ENCODE peak calls at places on chromosome 3, in nine cellular contexts. F is left ventricle myocardium inferior, H is uterus, A is pancreas, B is right atrium auricular region, U is OCI-LY7, T is IMR-90, K is heart right ventricle, I is transverse colon. V is an unnamed sample.

GRCh38 chr3:12768579-12769527 is 9.8 kb upstream of the TMEM40 start:
- DNase-seq in F (no peak), H (no peak), A (no peak), B (no peak), U (no peak), T (no peak), K (no peak), I (no peak), V (no peak)

GRCh38 chr3:39097716-39098472 is 9.5 kb downstream of the GORASP1 start:
- DNase-seq in F (no peak), H (no peak), A (no peak), B (no peak), U (no peak), T (no peak), K (no peak), I (no peak), V (no peak)

GRCh38 chr3:27454914-27455313 is 29.3 kb downstream of the SLC4A7 start:
- DNase-seq in F (no peak), H (no peak), A (no peak), B (no peak), U (no peak), T (peak; percentile 6), K (no peak), I (no peak), V (no peak)

GRCh38 chr3:17258823-17259436 is 374.2 kb downstream of the PLCL2 start:
- DNase-seq in F (no peak), H (no peak), A (no peak), B (no peak), U (peak; percentile 64), T (peak; percentile 39), K (no peak), I (no peak), V (no peak)

GRCh38 chr3:22296641-22297040 is 545.6 kb upstream of the ZNF385D start:
- DNase-seq in F (no peak), H (no peak), A (no peak), B (no peak), U (no peak), T (no peak), K (no peak), I (no peak), V (no peak)

GRCh38 chr3:67564008-67564407 is 90.4 kb downstream of the SUCLG2 start:
- DNase-seq in F (no peak), H (no peak), A (no peak), B (no peak), U (no peak), T (peak; percentile 22), K (no peak), I (no peak), V (no peak)

GRCh38 chr3:171054921-171055320 is 28.4 kb upstream of the SLC2A2 start:
- DNase-seq in F (no peak), H (no peak), A (no peak), B (no peak), U (no peak), T (no peak), K (no peak), I (no peak), V (no peak)

GRCh38 chr3:181264491-181264890 is 275.0 kb upstream of the DNAJC19 start:
- DNase-seq in F (no peak), H (no peak), A (no peak), B (no peak), U (no peak), T (no peak), K (no peak), I (no peak), V (no peak)

GRCh38 chr3:120353463-120353862 is 4.3 kb upstream of the LRRC58 start:
- DNase-seq in F (no peak), H (no peak), A (no peak), B (no peak), U (no peak), T (no peak), K (no peak), I (no peak), V (no peak)

GRCh38 chr3:64141476-64141875 is 83.8 kb downstream of the PRICKLE2 start:
- DNase-seq in F (no peak), H (no peak), A (no peak), B (no peak), U (no peak), T (peak; percentile 35), K (no peak), I (no peak), V (no peak)

GRCh38 chr3:124424396-124424795 is 305.9 kb upstream of the UMPS start:
- DNase-seq in F (no peak), H (no peak), A (no peak), B (no peak), U (no peak), T (no peak), K (no peak), I (no peak), V (no peak)

GRCh38 chr3:134460965-134461364 is 24.8 kb downstream of the ANAPC13 start:
- DNase-seq in F (no peak), H (no peak), A (no peak), B (no peak), U (no peak), T (peak; percentile 98), K (no peak), I (no peak), V (no peak)

GRCh38 chr3:184491011-184491576 is 70.5 kb upstream of the EPHB3 start:
- DNase-seq in F (no peak), H (no peak), A (peak; percentile 75), B (no peak), U (no peak), T (no peak), K (no peak), I (no peak), V (no peak)

GRCh38 chr3:14156843-14157561 is 21.4 kb downstream of the XPC start:
- DNase-seq in F (no peak), H (no peak), A (no peak), B (no peak), U (no peak), T (no peak), K (no peak), I (no peak), V (no peak)

GRCh38 chr3:45253316-45253715 is 27.2 kb upstream of the TMEM158 start:
- DNase-seq in F (no peak), H (no peak), A (no peak), B (no peak), U (no peak), T (peak; percentile 83), K (no peak), I (no peak), V (no peak)

GRCh38 chr3:34108976-34109375 is 310.5 kb downstream of the PDCD6IP start:
- DNase-seq in F (no peak), H (no peak), A (no peak), B (no peak), U (peak; percentile 46), T (no peak), K (no peak), I (no peak), V (no peak)

GRCh38 chr3:12479919-12480425 is 4.3 kb upstream of the TSEN2 start:
- DNase-seq in F (peak; percentile 28), H (no peak), A (no peak), B (no peak), U (peak; percentile 64), T (peak; percentile 55), K (peak; percentile 26), I (peak; percentile 86), V (no peak)

GRCh38 chr3:142275856-142276255 is 50.5 kb upstream of the GK5 start:
- DNase-seq in F (no peak), H (no peak), A (no peak), B (no peak), U (no peak), T (peak; percentile 96), K (no peak), I (no peak), V (no peak)

GRCh38 chr3:127751163-127751621 is 71.1 kb downstream of the MGLL start:
- DNase-seq in F (no peak), H (no peak), A (no peak), B (no peak), U (no peak), T (peak; percentile 32), K (no peak), I (no peak), V (no peak)
- H3K4me1 ChIP-seq in F (peaks cover 85% of the 10 kb centered on the region), H (no peaks in the 10 kb centered on the region), A (peaks cover 8% of the 10 kb centered on the region), B (no peaks in the 10 kb centered on the region), U (peaks cover 26% of the 10 kb centered on the region), T (peaks cover 34% of the 10 kb centered on the region), K (peaks cover 21% of the 10 kb centered on the region), I (peaks cover 36% of the 10 kb centered on the region), V (peaks cover 35% of the 10 kb centered on the region)

GRCh38 chr3:52892625-52893311 is 4.6 kb downstream of the STIMATE start:
- DNase-seq in F (no peak), H (no peak), A (no peak), B (no peak), U (no peak), T (no peak), K (no peak), I (no peak), V (no peak)
- TF ChIP-seq CTCF in F (no peak), H (no peak), A (no peak), B (no peak), U (peak; percentile 47), T (no peak), K (peak; percentile 14), I (no peak), V (no peak)

DNA sequence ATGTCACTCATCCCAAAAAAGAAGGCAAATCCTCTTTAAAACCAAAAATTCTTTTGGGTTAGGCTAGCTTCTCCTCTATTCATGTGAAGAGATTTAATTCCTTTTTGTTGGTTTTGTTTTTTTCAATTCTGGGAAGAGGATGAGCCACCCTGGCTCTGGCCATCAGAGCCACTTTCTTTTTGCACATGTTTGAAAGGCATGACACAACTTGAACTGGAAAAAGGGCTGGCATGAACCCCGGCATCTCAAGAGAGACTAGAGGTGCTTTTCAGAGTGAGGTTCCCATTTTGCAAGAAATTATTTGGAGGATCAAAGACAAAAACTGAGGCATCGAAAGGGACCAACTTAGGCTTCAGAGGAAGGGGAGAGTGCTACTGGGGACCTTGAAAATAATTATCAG is 73.6 kb downstream of the WWTR1 start:
- DNase-seq in F (no peak), H (no peak), A (no peak), B (no peak), U (no peak), T (no peak), K (no peak), I (no peak), V (no peak)
- H3K4me1 ChIP-seq in F (peaks cover 90% of the 10 kb centered on the region), H (no peaks in the 10 kb centered on the region), A (peaks cover 6% of the 10 kb centered on the region), B (no peaks in the 10 kb centered on the region), U (no peaks in the 10 kb centered on the region), T (peaks cover 22% of the 10 kb centered on the region), K (peaks cover 15% of the 10 kb centered on the region), I (peaks cover 22% of the 10 kb centered on the region), V (peaks cover 58% of the 10 kb centered on the region)

GRCh38 chr3:177862962-177863491 is 665.7 kb upstream of the TBL1XR1 start:
- DNase-seq in F (no peak), H (no peak), A (no peak), B (no peak), U (no peak), T (no peak), K (no peak), I (no peak), V (no peak)

GRCh38 chr3:177855021-177855420 is 657.7 kb upstream of the TBL1XR1 start:
- DNase-seq in F (no peak), H (no peak), A (no peak), B (no peak), U (no peak), T (no peak), K (no peak), I (no peak), V (no peak)

DNA sequence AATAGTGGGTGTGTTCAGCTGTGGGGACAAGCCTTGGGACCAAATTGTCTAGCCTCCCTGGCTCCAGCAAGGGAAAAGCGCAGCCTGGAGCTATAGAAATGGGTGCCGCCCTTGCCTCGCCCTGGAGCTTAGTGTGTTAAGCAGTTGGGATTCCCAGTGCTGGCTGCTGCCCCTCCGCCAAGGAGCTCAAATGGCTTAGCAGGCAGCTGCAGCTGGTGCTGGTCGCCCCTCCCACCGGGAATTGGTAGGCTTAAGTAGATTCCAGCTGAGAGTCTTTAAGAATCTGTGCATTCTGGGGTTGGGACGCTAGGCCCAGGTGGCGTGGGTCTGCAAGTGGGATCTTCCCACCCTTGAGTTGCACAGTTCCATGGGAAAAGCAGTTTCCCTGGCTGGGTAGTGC is 663.0 kb upstream of the TBL1XR1 start:
- DNase-seq in F (no peak), H (no peak), A (no peak), B (no peak), U (no peak), T (no peak), K (no peak), I (no peak), V (no peak)
- TF ChIP-seq CTCF in F (no peak), H (no peak), A (no peak), B (no peak), U (no peak), T (no peak), K (no peak), I (no peak), V (no peak)

V was measured in suprapubic skin.